ENCODE peak calls at places on chromosomes 16 and 17, in nine cellular contexts. P, I, B, Z, J, X, R, K and Q are unnamed samples.

GRCh38 chr16:79792952-79793351 is 192.4 kb upstream of the MAF start:
- DNase-seq in P (no peak), I (no peak), B (no peak), Z (no peak), J (no peak), X (no peak), R (no peak), K (no peak), Q (no peak)

GRCh38 chr16:81450783-81451491 is 6.3 kb downstream of the CMIP start:
- DNase-seq in P (no peak), I (no peak), B (no peak), Z (no peak), J (no peak), X (no peak), R (no peak), K (no peak), Q (no peak)

GRCh38 chr16:84088695-84089395 is 27.9 kb downstream of the MBTPS1 start:
- DNase-seq in P (no peak), I (peak), B (no peak), Z (no peak), J (no peak), X (no peak), R (no peak), K (peak), Q (no peak)

GRCh38 chr17:17575360-17576251 is 15.9 kb downstream of the PEMT start:
- DNase-seq in P (no peak), I (no peak), B (no peak), Z (no peak), J (no peak), X (no peak), R (no peak), K (no peak), Q (no peak)

GRCh38 chr16:79316004-79316458 is 284.5 kb downstream of the MAF start:
- DNase-seq in P (no peak), I (no peak), B (no peak), Z (no peak), J (no peak), X (no peak), R (no peak), K (no peak), Q (no peak)

GRCh38 chr17:65020284-65020683 is 36.3 kb downstream of the GNA13 start:
- DNase-seq in P (peak), I (no peak), B (no peak), Z (no peak), J (no peak), X (no peak), R (no peak), K (no peak), Q (no peak)

GRCh38 chr16:88922114-88922825 is 54.7 kb downstream of the CBFA2T3 start:
- DNase-seq in P (peak), I (peak), B (peak), Z (no peak), J (peak), X (peak), R (no peak), K (peak), Q (peak)

GRCh38 chr17:76537578-76538280 is at the start of gene CYGB:
- DNase-seq in P (no peak), I (peak), B (no peak), Z (no peak), J (no peak), X (no peak), R (no peak), K (no peak), Q (no peak)

GRCh38 chr17:50332196-50332595 is 13.7 kb upstream of the XYLT2 start:
- DNase-seq in P (no peak), I (no peak), B (peak), Z (no peak), J (no peak), X (no peak), R (no peak), K (no peak), Q (no peak)

DNA sequence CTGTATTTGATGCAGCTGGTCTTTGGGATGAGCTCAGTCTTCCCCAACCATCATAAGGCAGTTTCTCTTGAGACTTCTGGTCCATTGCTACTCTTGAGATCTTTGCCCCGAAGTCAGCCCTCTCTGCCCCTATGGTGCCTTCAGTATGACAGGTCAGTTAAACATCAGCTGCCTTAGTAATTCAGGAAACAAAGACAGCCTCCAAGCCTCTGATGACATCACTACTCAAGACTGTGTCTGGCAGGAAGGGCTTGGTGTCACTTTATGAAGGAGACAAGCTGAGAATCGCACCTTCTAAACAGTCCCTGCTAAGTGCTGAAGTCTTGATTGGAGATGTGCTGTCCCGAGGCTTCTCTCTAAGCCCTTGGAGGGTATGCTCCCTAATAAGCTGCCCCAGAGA is 104.9 kb upstream of the TBX2 start:
- DNase-seq in P (peak), I (no peak), B (no peak), Z (no peak), J (no peak), X (no peak), R (no peak), K (peak), Q (no peak)
- H3K27ac ChIP-seq in P (peak), I (peak), B (no peak), Z (no peak), J (no peak), X (no peak), R (no peak), K (peak), Q (no peak)

DNA sequence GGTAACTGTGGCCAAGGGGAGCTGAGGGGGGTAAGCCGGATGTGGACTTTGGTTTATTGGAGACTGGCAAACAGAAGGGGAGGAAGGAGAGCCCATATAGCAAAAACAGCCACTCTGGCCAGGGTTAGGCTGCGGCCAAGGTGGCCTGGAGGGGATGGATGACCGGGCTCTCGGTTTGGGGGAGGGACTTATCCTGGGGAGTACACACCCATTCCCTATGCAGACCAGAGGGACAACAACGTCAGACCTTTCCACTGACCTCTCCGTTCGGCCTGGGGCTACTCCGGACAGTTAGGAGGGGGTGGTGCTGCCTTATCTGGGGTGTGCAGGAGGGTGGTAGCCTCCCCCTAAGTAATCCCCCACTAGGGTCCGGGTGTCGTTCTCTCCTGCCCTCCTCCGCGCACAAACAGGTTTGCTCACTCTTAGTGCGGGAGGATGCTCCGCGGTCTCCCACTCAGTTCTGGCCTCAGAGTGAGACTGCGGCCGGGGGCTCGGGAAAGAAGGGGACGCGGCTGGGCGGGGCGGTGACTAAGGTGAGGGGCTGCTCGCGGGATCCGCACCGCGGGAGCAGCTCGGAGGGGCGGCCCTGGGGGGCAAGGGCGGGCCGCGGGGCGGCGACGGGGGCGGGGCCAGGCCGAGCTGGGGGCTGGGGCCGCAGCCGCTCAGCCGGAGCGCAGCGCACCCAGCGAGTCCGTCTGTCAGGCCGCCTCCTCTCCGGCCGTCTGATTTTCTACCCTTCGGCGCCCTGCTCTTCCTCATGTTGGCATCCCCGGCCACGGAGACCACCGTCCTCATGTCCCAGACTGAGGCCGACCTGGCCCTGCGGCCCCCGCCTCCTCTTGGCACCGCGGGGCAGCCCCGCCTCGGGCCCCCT is at the start of gene WNK4:
- DNase-seq in P (no peak), I (no peak), B (no peak), Z (no peak), J (no peak), X (peak), R (no peak), K (peak), Q (no peak)
- TF ChIP-seq POLR2A in P (no peak), I (no peak), B (no peak), Z (peak), J (no peak), X (no peak), R (no peak), K (no peak), Q (peak)

DNA sequence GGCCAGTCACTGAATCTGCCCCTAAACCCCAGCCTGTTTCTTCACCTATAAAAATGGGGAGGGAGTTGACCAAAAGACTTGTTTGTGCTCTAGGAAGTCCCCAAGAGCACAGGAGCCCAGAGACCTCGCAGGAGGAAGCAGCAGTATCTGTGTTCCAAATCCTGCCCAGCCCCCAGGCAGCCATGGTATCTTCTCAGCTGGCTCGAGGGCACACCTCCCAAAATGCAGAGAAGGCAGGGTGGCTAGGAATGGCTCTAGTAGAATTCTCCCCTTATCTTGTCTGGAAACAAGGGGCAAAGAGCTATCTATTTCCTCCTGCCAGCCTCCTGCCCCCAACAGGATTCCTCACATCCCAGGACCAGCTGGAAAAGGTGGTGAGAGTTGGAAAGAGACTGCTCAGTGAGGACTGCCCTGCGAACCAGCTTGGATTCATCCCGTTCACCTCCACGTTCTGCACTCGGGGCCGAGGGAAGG is 8.6 kb upstream of the TSPOAP1 start:
- DNase-seq in P (peak), I (no peak), B (no peak), Z (no peak), J (peak), X (no peak), R (no peak), K (no peak), Q (no peak)
- H3K4me3 ChIP-seq in P (no peak), I (peak), B (no peak), Z (no peak), J (peak), X (no peak), R (no peak), K (no peak), Q (no peak)

GRCh38 chr16:67169642-67170167 is 633 bp upstream of the NOL3 start:
- DNase-seq in P (no peak), I (no peak), B (peak), Z (no peak), J (no peak), X (no peak), R (no peak), K (peak), Q (no peak)
- H3K27ac ChIP-seq in P (peak), I (peak), B (peak), Z (no peak), J (peak), X (peak), R (peak), K (peak), Q (peak)

DNA sequence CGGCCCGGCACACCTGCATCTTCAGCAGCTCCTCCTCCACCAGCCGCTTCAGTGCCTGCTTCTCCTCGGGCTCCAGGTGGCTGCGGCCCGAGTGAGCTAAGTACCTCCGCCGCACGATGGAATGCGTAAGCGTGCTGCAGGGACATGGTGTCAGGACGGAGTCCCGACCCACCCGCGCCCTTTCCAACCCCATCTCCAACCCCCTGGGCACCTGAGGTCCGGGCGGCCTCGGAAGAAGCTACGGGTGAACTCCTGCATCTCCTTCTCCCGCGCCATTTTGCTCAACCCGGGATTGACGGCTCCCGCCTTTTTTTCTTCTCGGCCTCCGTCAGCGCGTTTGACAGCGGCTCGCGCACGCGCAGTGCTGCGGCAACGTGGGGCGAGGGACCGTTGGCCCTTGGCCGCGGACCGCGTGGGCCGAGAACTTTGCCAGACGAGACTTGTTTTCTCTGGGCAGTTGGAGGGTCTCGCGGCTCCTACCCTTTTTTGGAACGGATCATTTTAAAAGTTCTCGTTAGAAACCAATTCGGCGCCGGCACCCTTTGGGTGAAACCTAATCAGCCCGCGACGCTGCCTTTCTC is at the start of gene HIRIP3:
- DNase-seq in P (peak), I (peak), B (peak), Z (no peak), J (peak), X (peak), R (peak), K (peak), Q (peak)
- TF ChIP-seq POLR2A in P (no peak), I (no peak), B (no peak), Z (peak), J (no peak), X (no peak), R (peak), K (no peak), Q (peak)

GRCh38 chr17:42459983-42460300 is 1.3 kb downstream of the ATP6V0A1 start:
- DNase-seq in P (peak), I (no peak), B (no peak), Z (no peak), J (no peak), X (no peak), R (no peak), K (peak), Q (no peak)
- H3K4me3 ChIP-seq in P (peak), I (peak), B (peak), Z (no peak), J (peak), X (peak), R (peak), K (peak), Q (no peak)

GRCh38 chr17:79537061-79537460 is 73.8 kb downstream of the RBFOX3 start:
- DNase-seq in P (no peak), I (no peak), B (no peak), Z (no peak), J (no peak), X (no peak), R (peak), K (no peak), Q (no peak)
- H3K27ac ChIP-seq in P (no peak), I (no peak), B (no peak), Z (no peak), J (no peak), X (no peak), R (no peak), K (no peak), Q (no peak)

GRCh38 chr17:79796570-79797491 is at the start of gene CBX8:
- DNase-seq in P (peak), I (peak), B (peak), Z (peak), J (peak), X (peak), R (peak), K (peak), Q (peak)
- TF ChIP-seq POLR2A in P (peak), I (peak), B (no peak), Z (peak), J (no peak), X (peak), R (peak), K (peak), Q (peak)